ENCODE peak calls at places on chromosomes 1 and 21, in nine cellular contexts. H, Y, B, X, A, S, E, I and J are unnamed samples.

GRCh38 chr1:27666791-27667254 is 5.2 kb downstream of the IFI6 start:
- DNase-seq in H (no peak), Y (no peak), B (no peak), X (no peak), A (no peak), S (no peak), E (no peak), I (no peak), J (peak)

GRCh38 chr1:22807340-22807739 is 96.7 kb downstream of the EPHB2 start:
- DNase-seq in H (no peak), Y (no peak), B (no peak), X (no peak), A (no peak), S (no peak), E (no peak), I (no peak), J (no peak)

GRCh38 chr1:178609015-178609414 is 96.1 kb downstream of the TEX35 start:
- DNase-seq in H (no peak), Y (no peak), B (no peak), X (no peak), A (no peak), S (no peak), E (no peak), I (no peak), J (no peak)

GRCh38 chr21:45887121-45887611 is 94.4 kb upstream of the COL6A1 start:
- DNase-seq in H (peak), Y (peak), B (peak), X (no peak), A (no peak), S (no peak), E (no peak), I (no peak), J (no peak)

GRCh38 chr1:61125263-61125662 is 42.9 kb downstream of the NFIA start:
- DNase-seq in H (no peak), Y (no peak), B (no peak), X (no peak), A (no peak), S (no peak), E (no peak), I (no peak), J (no peak)

GRCh38 chr21:23574932-23575331 is 2032.3 kb downstream of the MRPL39 start:
- DNase-seq in H (no peak), Y (no peak), B (no peak), X (no peak), A (no peak), S (no peak), E (no peak), I (no peak), J (no peak)

GRCh38 chr1:182725264-182725965 is 41.0 kb upstream of the RGS8 start:
- DNase-seq in H (no peak), Y (no peak), B (peak), X (no peak), A (no peak), S (no peak), E (no peak), I (no peak), J (no peak)

GRCh38 chr21:33374080-33374873 is 28.9 kb upstream of the IFNGR2 start:
- DNase-seq in H (no peak), Y (peak), B (peak), X (peak), A (no peak), S (peak), E (no peak), I (peak), J (no peak)

GRCh38 chr1:171329251-171329650 is 15.3 kb downstream of the FMO4 start:
- DNase-seq in H (no peak), Y (no peak), B (no peak), X (no peak), A (no peak), S (no peak), E (no peak), I (no peak), J (no peak)

GRCh38 chr1:57858740-57859139 is 434.9 kb upstream of the DAB1 start:
- DNase-seq in H (no peak), Y (no peak), B (no peak), X (no peak), A (no peak), S (no peak), E (no peak), I (no peak), J (no peak)

GRCh38 chr1:214446772-214447556 is 104.4 kb downstream of the PTPN14 start:
- DNase-seq in H (no peak), Y (no peak), B (peak), X (no peak), A (no peak), S (no peak), E (peak), I (peak), J (no peak)

GRCh38 chr1:12650001-12650421 is 6.1 kb downstream of the AADACL4 start:
- DNase-seq in H (no peak), Y (no peak), B (peak), X (no peak), A (no peak), S (no peak), E (no peak), I (no peak), J (no peak)

GRCh38 chr1:200242379-200243041 is 167.3 kb downstream of the ZNF281 start:
- DNase-seq in H (no peak), Y (peak), B (no peak), X (peak), A (no peak), S (no peak), E (no peak), I (no peak), J (no peak)